ENCODE peak calls at places on chromosomes 5 and 9, in four cellular contexts. B is K562, H is WTC11, K is HepG2. S is an unnamed sample.
A peak's percentile ranks its signal among the peaks of the same experiment; 100 is the strongest.

GRCh38 chr5:102649731-102650130 is 105.4 kb upstream of the PAM start:
- DNase-seq in B (no peak), H (no peak), K (no peak), S (no peak)

GRCh38 chr9:100322954-100323536 is 29.7 kb downstream of the TEX10 start:
- DNase-seq in B (peak; percentile 19), H (peak; percentile 28), K (peak; percentile 26), S (peak; percentile 13)

GRCh38 chr9:130026583-130027427 is 16.2 kb downstream of the FNBP1 start:
- DNase-seq in B (no peak), H (no peak), K (no peak), S (no peak)

GRCh38 chr5:113776832-113777525 is 263.5 kb downstream of the YTHDC2 start:
- DNase-seq in B (no peak), H (no peak), K (peak; percentile 2), S (no peak)

GRCh38 chr9:89969881-89970639 is 365.2 kb downstream of the GADD45G start:
- DNase-seq in B (no peak), H (no peak), K (no peak), S (no peak)

GRCh38 chr5:142829821-142830220 is 59.6 kb downstream of the ARHGAP26 start:
- DNase-seq in B (no peak), H (no peak), K (no peak), S (no peak)

GRCh38 chr9:125540497-125540896 is 166.5 kb downstream of the MAPKAP1 start:
- DNase-seq in B (no peak), H (no peak), K (no peak), S (no peak)

GRCh38 chr9:109312783-109313182 is 8.1 kb downstream of the EPB41L4B start:
- DNase-seq in B (no peak), H (no peak), K (no peak), S (no peak)

GRCh38 chr9:4796988-4797956 is 4.5 kb downstream of the RCL1 start:
- DNase-seq in B (no peak), H (peak; percentile 19), K (peak; percentile 43), S (peak; percentile 23)

GRCh38 chr5:124180523-124181461 is 565.6 kb downstream of the ZNF608 start:
- DNase-seq in B (no peak), H (no peak), K (no peak), S (no peak)

GRCh38 chr5:88727705-88728313 is 155.2 kb downstream of the MEF2C start:
- DNase-seq in B (peak; percentile 22), H (no peak), K (no peak), S (no peak)

GRCh38 chr5:40733842-40734563 is 21.8 kb downstream of the TTC33 start:
- DNase-seq in B (no peak), H (no peak), K (no peak), S (no peak)

GRCh38 chr9:114112778-114113585 is 13.9 kb upstream of the KIF12 start:
- DNase-seq in B (no peak), H (no peak), K (no peak), S (no peak)

GRCh38 chr5:128546658-128547281 is 8.7 kb upstream of the FBN2 start:
- DNase-seq in B (no peak), H (no peak), K (no peak), S (no peak)

GRCh38 chr5:169408166-169408565 is 107.2 kb upstream of the SLIT3 start:
- DNase-seq in B (no peak), H (no peak), K (no peak), S (no peak)

GRCh38 chr5:158679221-158679641 is 420.5 kb downstream of the EBF1 start:
- DNase-seq in B (no peak), H (no peak), K (no peak), S (no peak)

GRCh38 chr9:123107639-123108285 is 74.3 kb downstream of the GPR21 start:
- DNase-seq in B (peak; percentile 35), H (no peak), K (no peak), S (no peak)

GRCh38 chr9:134405527-134405926 is 79.3 kb downstream of the RXRA start:
- DNase-seq in B (no peak), H (no peak), K (no peak), S (no peak)

GRCh38 chr5:41068169-41068568 is 3.0 kb downstream of the MROH2B start:
- DNase-seq in B (no peak), H (no peak), K (no peak), S (no peak)

GRCh38 chr5:71482132-71482531 is 26.7 kb downstream of the BDP1 start:
- DNase-seq in B (no peak), H (no peak), K (peak; percentile 59), S (no peak)

GRCh38 chr5:75681125-75681830 is 36.0 kb downstream of the POC5 start:
- DNase-seq in B (no peak), H (no peak), K (peak; percentile 28), S (peak; percentile 15)

GRCh38 chr9:77726814-77727213 is 78.7 kb upstream of the GNA14 start:
- DNase-seq in B (no peak), H (no peak), K (no peak), S (no peak)

GRCh38 chr5:320524-321232 is 836 bp upstream of the AHRR start:
- DNase-seq in B (no peak), H (peak; percentile 52), K (no peak), S (no peak)

GRCh38 chr9:131394464-131395026 is 659 bp downstream of the PRRC2B start:
- DNase-seq in B (peak; percentile 83), H (peak; percentile 39), K (no peak), S (no peak)

GRCh38 chr5:178996156-178996555 is 1.0 kb upstream of the GRM6 start:
- DNase-seq in B (no peak), H (no peak), K (no peak), S (peak; percentile 1)

GRCh38 chr9:129383415-129384088 is 205.5 kb upstream of the IER5L start:
- DNase-seq in B (no peak), H (peak; percentile 51), K (no peak), S (no peak)

GRCh38 chr5:157947156-157947555 is 88.2 kb upstream of the CLINT1 start:
- DNase-seq in B (no peak), H (no peak), K (no peak), S (no peak)

GRCh38 chr5:145495741-145496140 is 339.4 kb downstream of the PRELID2 start:
- DNase-seq in B (no peak), H (no peak), K (peak; percentile 2), S (no peak)

GRCh38 chr9:124695280-124695890 is 75.7 kb downstream of the NR6A1 start:
- DNase-seq in B (no peak), H (no peak), K (no peak), S (no peak)

GRCh38 chr5:68548959-68549676 is 333.6 kb downstream of the PIK3R1 start:
- DNase-seq in B (no peak), H (no peak), K (peak; percentile 8), S (no peak)

DNA sequence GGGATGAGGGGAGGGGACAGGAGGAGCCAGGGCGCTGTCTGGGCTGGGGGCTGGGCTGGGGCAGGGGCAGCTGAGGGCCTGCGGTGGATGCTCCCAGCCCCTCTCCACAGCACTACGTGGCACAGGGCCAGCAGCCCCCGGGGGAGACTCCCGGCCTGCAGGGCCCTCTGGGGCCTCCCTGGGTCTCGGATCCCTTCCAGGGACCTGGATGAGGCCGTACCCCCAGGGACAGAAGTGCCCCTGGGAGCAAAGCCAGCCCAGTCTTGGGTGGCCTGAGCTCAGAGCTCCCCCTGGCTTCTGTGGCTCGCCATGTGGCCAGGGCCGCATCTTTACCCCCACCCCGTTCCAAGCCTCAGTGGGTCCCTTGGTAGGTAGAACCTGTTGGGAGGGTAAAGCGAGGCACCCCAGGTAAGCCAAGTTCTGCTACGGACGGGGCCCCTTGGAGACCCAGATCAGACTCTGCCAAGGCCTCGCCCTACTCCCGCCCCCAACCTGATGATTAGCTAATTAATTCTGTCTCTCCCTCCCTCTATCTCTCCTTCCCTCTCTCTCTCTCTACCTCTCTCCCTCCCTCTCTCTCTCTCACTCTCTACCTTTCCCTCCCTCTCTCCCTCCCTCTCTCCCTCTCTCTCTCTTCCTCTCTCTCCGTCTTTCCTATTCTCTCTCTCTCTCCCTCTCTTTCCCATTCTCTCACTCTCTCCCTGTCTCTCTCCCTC is 24.3 kb downstream of the KCNT1 start:
- DNase-seq in B (no peak), H (no peak), K (no peak), S (no peak)
- TF ChIP-seq ELF4 in B (no peak), H (no peak), K (no peak), S (no peak)

DNA sequence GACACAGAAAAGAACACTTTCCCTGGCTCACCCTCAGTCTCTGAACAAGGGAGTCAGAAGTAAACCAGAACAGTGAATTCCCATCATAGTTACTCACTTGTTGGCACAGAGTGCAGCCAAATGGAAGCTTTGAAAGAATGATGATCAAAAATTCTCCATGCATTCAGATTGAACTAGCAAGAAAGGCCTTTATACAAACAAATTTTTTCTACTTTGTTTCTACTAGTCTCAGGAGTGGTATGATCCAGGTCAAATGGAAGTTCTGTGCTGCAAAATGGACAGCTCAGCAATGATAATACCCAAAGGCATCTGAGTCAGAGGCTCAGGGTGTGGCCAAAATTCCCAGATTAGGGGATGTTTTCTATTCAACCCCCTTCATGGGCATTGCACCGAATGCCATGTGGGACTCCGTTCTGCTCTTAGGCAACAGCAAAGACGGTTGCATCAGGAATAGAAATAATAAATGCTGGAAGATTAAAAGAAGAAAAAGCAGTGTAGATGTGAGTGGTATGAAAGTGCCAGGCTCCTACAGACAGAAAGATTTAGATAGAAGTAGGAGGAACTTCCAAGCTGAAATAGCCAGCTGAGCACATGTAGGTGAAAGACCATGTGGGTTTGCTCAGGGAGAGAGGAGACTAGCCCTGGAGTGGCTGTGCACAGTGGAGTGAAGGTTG is 24.0 kb upstream of the ASPN start:
- DNase-seq in B (no peak), H (no peak), K (no peak), S (no peak)
- TF ChIP-seq ELF4 in B (no peak), H (no peak), K (no peak), S (no peak)

DNA sequence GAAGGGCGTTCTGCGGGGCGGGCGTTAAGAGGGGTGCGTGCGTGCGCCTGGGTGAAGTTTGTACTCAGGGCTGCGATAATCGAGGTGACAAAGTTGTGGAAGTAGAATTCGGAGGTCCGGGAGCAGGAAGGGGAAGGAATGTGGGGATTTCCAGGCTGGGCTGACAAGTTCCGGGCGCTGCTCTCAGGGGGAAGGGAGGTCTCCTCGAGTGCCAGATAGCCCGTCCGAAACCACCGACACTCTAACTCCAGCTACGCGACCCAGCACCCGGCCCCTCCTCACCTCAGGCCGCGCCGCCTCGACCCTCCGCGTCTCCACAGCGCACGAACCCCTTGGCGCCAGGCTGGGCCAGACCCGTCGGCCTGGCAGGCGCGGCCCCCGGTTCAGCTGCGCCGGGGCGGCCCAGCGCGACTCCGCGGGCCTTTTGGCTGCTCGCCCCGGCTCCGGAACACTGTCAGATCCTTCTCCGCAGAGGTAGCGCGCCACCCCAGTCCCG is at the start of gene IL6ST:
- DNase-seq in B (no peak), H (no peak), K (peak; percentile 46), S (peak; percentile 45)
- TF ChIP-seq ELF4 in B (peak; percentile 71), H (no peak), K (no peak), S (no peak)

GRCh38 chr5:141084487-141084989 is 9.9 kb upstream of the PCDHB2 start:
- DNase-seq in B (peak; percentile 12), H (peak; percentile 68), K (peak; percentile 72), S (peak; percentile 58)
- TF ChIP-seq ELF4 in B (no peak), H (no peak), K (no peak), S (no peak)

DNA sequence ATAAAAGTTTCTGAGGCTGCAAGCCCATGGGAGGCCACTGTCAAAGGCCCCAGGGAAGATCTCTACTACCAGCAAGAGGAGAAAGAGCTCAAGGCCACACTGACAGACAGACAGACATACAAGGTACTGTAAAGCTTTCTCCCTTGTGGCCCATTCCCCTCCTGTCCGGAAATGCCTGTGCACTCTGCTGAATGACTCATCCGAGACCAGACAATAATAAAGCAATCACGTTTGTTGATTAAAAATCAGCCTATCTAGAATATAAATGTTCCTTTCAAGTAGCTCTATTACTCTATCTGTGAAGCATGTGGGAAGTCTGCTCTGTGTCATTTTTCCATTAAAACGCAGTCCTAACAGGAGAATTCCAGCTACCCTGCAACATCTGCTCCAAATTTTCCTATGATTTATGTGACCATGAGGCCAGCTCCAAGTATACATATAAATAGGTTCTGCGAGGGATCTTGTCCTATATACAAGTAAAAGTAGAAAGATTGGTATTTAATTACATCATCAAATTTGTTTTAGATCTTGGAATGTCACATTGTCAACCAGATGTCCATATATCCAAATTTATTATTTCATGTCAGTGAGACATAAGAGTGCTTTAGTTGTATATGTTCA is 34.8 kb upstream of the TGFBI start:
- DNase-seq in B (no peak), H (no peak), K (peak; percentile 39), S (no peak)
- TF ChIP-seq ELF4 in B (no peak), H (no peak), K (no peak), S (no peak)

S was measured in HEK293T.